ENCODE peak calls at places on chromosomes 4 and X, in four cellular contexts. Y, T, N and Q are unnamed samples.

GRCh38 chr4:168769416-168769815 is 240.6 kb downstream of the CBR4 start:
- DNase-seq in Y (no peak), T (no peak), N (no peak), Q (no peak)

GRCh38 chr4:176063718-176064117 is 1.9 kb upstream of the WDR17 start:
- DNase-seq in Y (no peak), T (no peak), N (no peak), Q (no peak)

GRCh38 chr4:79856196-79856595 is 216.8 kb downstream of the ANTXR2 start:
- DNase-seq in Y (no peak), T (no peak), N (no peak), Q (no peak)

GRCh38 chrX:110992611-110993010 is 103.4 kb upstream of the PAK3 start:
- DNase-seq in Y (peak), T (no peak), N (no peak), Q (no peak)

GRCh38 chrX:2696698-2697215 is 5.7 kb downstream of the CD99 start:
- DNase-seq in Y (no peak), T (peak), N (peak), Q (peak)

GRCh38 chr4:182880387-182881356 is 36.5 kb downstream of the DCTD start:
- DNase-seq in Y (no peak), T (no peak), N (no peak), Q (no peak)

GRCh38 chrX:120456973-120457372 is 12.1 kb downstream of the LAMP2 start:
- DNase-seq in Y (peak), T (no peak), N (no peak), Q (no peak)

GRCh38 chrX:32045149-32045548 is 973.3 kb upstream of the FTHL17 start:
- DNase-seq in Y (no peak), T (no peak), N (no peak), Q (no peak)

GRCh38 chrX:144840616-144841015 is 406.7 kb upstream of the SPANXN1 start:
- DNase-seq in Y (no peak), T (no peak), N (no peak), Q (no peak)

GRCh38 chr4:168336837-168337549 is 18.4 kb upstream of the DDX60 start:
- DNase-seq in Y (no peak), T (no peak), N (no peak), Q (no peak)

GRCh38 chr4:30005995-30006394 is 714.2 kb upstream of the PCDH7 start:
- DNase-seq in Y (no peak), T (no peak), N (no peak), Q (no peak)

GRCh38 chrX:41779941-41780340 is 56.0 kb downstream of the GPR82 start:
- DNase-seq in Y (no peak), T (no peak), N (no peak), Q (no peak)

GRCh38 chrX:153623310-153624029 is 23.5 kb upstream of the DUSP9 start:
- DNase-seq in Y (no peak), T (no peak), N (no peak), Q (no peak)

GRCh38 chrX:13747836-13748235 is 13.3 kb downstream of the OFD1 start:
- DNase-seq in Y (peak), T (no peak), N (no peak), Q (no peak)

GRCh38 chr4:12270546-12270945 is 841.9 kb upstream of the HS3ST1 start:
- DNase-seq in Y (no peak), T (no peak), N (no peak), Q (no peak)

GRCh38 chr4:74109116-74109791 is 10.3 kb upstream of the CXCL2 start:
- DNase-seq in Y (peak), T (peak), N (no peak), Q (no peak)

GRCh38 chr4:172996571-172997216 is 171.9 kb upstream of the GALNT7 start:
- DNase-seq in Y (peak), T (no peak), N (no peak), Q (no peak)

GRCh38 chr4:132593717-132594400 is 555.2 kb upstream of the PCDH10 start:
- DNase-seq in Y (no peak), T (no peak), N (no peak), Q (no peak)

GRCh38 chrX:31269914-31270313 is 198.1 kb upstream of the FTHL17 start:
- DNase-seq in Y (no peak), T (no peak), N (no peak), Q (no peak)

GRCh38 chr4:140149851-140150635 is 3.9 kb downstream of the MAML3 start:
- DNase-seq in Y (peak), T (peak), N (no peak), Q (peak)

GRCh38 chr4:152156448-152156847 is 379.4 kb downstream of the FBXW7 start:
- DNase-seq in Y (no peak), T (no peak), N (no peak), Q (no peak)

GRCh38 chr4:2800691-2801596 is 8.1 kb downstream of the SH3BP2 start:
- DNase-seq in Y (peak), T (peak), N (peak), Q (no peak)

GRCh38 chr4:160180206-160180605 is 1077.3 kb downstream of the RAPGEF2 start:
- DNase-seq in Y (no peak), T (no peak), N (no peak), Q (no peak)

GRCh38 chr4:181364504-181364903 is 878.7 kb upstream of the TENM3 start:
- DNase-seq in Y (no peak), T (no peak), N (no peak), Q (no peak)

GRCh38 chrX:119990409-119990994 is 47.0 kb upstream of the NKAP start:
- DNase-seq in Y (no peak), T (no peak), N (no peak), Q (no peak)

GRCh38 chrX:105662248-105662647 is 160.1 kb upstream of the NRK start:
- DNase-seq in Y (no peak), T (no peak), N (no peak), Q (no peak)

GRCh38 chrX:97267376-97267775 is 383.7 kb downstream of the RPA4 start:
- DNase-seq in Y (no peak), T (no peak), N (no peak), Q (no peak)

GRCh38 chrX:65643786-65644111 is 23.7 kb upstream of the MSN start:
- DNase-seq in Y (no peak), T (no peak), N (no peak), Q (no peak)

GRCh38 chr4:152106781-152107321 is 346.0 kb upstream of the GATB start:
- DNase-seq in Y (no peak), T (no peak), N (no peak), Q (no peak)

GRCh38 chr4:5952286-5953002 is 59.6 kb upstream of the CRMP1 start:
- DNase-seq in Y (no peak), T (no peak), N (no peak), Q (no peak)

GRCh38 chr4:14504162-14504561 is 498.1 kb upstream of the CPEB2 start:
- DNase-seq in Y (no peak), T (no peak), N (no peak), Q (no peak)

GRCh38 chr4:83709627-83710026 is 173.7 kb downstream of the GPAT3 start:
- DNase-seq in Y (no peak), T (no peak), N (no peak), Q (no peak)

GRCh38 chr4:48478273-48478672 is 4.9 kb upstream of the SLC10A4 start:
- DNase-seq in Y (no peak), T (no peak), N (no peak), Q (no peak)

GRCh38 chr4:157220026-157220881 is at the start of gene GRIA2:
- DNase-seq in Y (peak), T (no peak), N (no peak), Q (no peak)

GRCh38 chr4:143482753-143483362 is 30.6 kb upstream of the SMARCA5 start:
- DNase-seq in Y (peak), T (no peak), N (no peak), Q (peak)

GRCh38 chr4:153916273-153916755 is 127.4 kb upstream of the SFRP2 start:
- DNase-seq in Y (no peak), T (no peak), N (peak), Q (no peak)

DNA sequence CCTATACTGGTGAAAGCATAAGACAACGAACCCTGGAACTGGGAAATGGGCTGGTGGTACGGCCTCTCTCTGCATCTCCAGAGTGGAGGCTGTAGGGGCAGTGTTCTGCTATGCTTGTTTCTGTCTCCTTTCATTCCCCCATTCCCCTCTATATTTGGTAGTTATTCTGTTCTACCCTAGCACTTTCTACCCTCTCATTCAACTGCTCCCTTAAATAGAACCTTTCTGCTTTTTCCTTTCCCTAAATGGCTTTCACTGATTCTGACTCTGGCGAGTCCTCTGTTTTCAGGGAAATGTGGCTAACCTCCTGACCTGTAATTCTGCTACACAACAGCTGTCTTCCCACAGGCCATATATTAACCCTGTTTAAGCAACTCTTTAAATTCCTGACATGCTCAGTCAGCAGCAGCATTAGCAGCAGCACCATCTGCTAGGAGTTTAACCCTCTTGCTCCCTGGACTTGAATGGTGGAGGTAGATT is 94.2 kb downstream of the CXCL13 start:
- DNase-seq in Y (peak), T (no peak), N (no peak), Q (no peak)
- TF ChIP-seq SPI1 in Y (no peak), T (no peak), N (no peak), Q (no peak)

GRCh38 chr4:7847206-7847605 is 92.5 kb downstream of the AFAP1 start:
- DNase-seq in Y (no peak), T (no peak), N (no peak), Q (no peak)
- TF ChIP-seq POLR2AphosphoS5 in Y (no peak), T (no peak), N (no peak), Q (no peak)

GRCh38 chrX:10047133-10047532 is 80.0 kb downstream of the CLDN34 start:
- DNase-seq in Y (peak), T (no peak), N (no peak), Q (no peak)

GRCh38 chrX:10049246-10049645 is 82.1 kb downstream of the CLDN34 start:
- DNase-seq in Y (no peak), T (no peak), N (no peak), Q (no peak)

GRCh38 chrX:10047631-10048030 is 80.5 kb downstream of the CLDN34 start:
- DNase-seq in Y (no peak), T (no peak), N (no peak), Q (no peak)

GRCh38 chrX:10048076-10048475 is 80.9 kb downstream of the CLDN34 start:
- DNase-seq in Y (no peak), T (no peak), N (no peak), Q (no peak)

DNA sequence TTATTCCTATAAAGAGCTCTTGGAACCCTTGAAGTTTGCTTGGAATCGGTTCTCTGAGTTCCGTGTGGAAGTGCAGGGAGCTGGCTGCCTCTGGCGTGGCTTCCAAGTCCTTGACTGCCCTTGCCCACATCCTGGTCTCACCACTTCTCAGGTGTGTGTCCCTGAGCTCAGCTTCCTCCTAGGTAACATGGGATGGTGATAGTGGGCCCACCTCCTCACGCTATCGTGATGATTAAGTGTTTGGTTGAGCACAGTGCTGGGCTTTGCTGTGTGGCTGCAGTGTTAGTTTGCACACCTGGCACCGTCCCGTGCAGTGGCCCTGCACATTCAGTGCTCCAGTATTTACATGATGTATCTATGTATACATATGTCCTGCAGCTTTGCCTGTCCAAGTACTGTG is 81.5 kb downstream of the CLDN34 start:
- DNase-seq in Y (no peak), T (no peak), N (no peak), Q (no peak)
- TF ChIP-seq SPI1 in Y (no peak), T (no peak), N (no peak), Q (no peak)

GRCh38 chrX:78129714-78130113 is 9.7 kb downstream of the TAF9B start:
- DNase-seq in Y (no peak), T (no peak), N (no peak), Q (no peak)
- TF ChIP-seq POLR2AphosphoS5 in Y (no peak), T (no peak), N (no peak), Q (peak)

DNA sequence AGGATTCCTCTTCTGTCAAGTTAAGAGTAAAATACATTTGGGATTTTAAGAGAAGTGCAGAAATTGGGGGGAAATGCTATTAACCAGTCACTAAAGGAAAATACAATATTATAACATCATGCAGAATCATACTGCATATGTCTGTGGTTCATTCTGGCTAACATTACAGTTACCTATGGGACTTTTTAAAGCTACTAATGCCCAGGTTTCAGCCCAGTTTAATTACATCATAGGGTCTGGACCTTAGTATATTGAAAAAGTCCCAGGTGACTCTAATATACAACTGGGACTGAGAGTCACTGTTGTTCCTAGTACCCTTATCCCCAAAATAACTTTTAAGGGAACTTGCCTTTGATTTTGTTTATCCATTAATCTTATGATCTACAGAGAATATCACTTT is 10.0 kb downstream of the ABCE1 start:
- DNase-seq in Y (no peak), T (no peak), N (no peak), Q (no peak)
- TF ChIP-seq SPI1 in Y (no peak), T (no peak), N (no peak), Q (no peak)

GRCh38 chr4:186039697-186040096 is 29.3 kb upstream of the TLR3 start:
- DNase-seq in Y (no peak), T (no peak), N (no peak), Q (no peak)
- TF ChIP-seq POLR2AphosphoS5 in Y (no peak), T (no peak), N (no peak), Q (no peak)

GRCh38 chr4:87965501-87965975 is 10.0 kb upstream of the SPP1 start:
- DNase-seq in Y (no peak), T (no peak), N (no peak), Q (no peak)
- TF ChIP-seq SPI1 in Y (no peak), T (no peak), N (no peak), Q (no peak)